ENCODE peak calls at places on chromosomes 5 and 9, in ten cellular contexts. F is foreskin fibroblast, C is HEK293T, R is fibroblast of the aortic adventitia, S is stomach, J is AG09309, A is B cell, I is aorta, G is erythroblast, M is amniotic stem cell. P is an unnamed sample.

GRCh38 chr5:96157841-96158291 is 196.2 kb upstream of the ELL2 start:
- DNase-seq in F (no peak), C (no peak), R (no peak), S (no peak), J (no peak), A (no peak), I (no peak), G (no peak), M (no peak), P (no peak)

GRCh38 chr9:126536836-126537465 is 76.8 kb upstream of the LMX1B start:
- DNase-seq in F (no peak), C (no peak), R (no peak), S (no peak), J (no peak), A (no peak), I (peak), G (no peak), M (no peak), P (no peak)

GRCh38 chr5:144189800-144190429 is 19.2 kb downstream of the KCTD16 start:
- DNase-seq in F (peak), C (peak), R (peak), S (peak), J (peak), A (peak), I (no peak), G (no peak), M (no peak), P (peak)

GRCh38 chr5:106189121-106189809 is 1481.5 kb downstream of the EFNA5 start:
- DNase-seq in F (no peak), C (no peak), R (no peak), S (no peak), J (no peak), A (no peak), I (no peak), G (no peak), M (no peak), P (no peak)

GRCh38 chr5:82551840-82552385 is 273.8 kb upstream of the RPS23 start:
- DNase-seq in F (no peak), C (peak), R (no peak), S (no peak), J (no peak), A (no peak), I (no peak), G (no peak), M (no peak), P (no peak)

GRCh38 chr9:94212091-94212490 is 47.0 kb upstream of the ZNF169 start:
- DNase-seq in F (no peak), C (no peak), R (peak), S (no peak), J (no peak), A (no peak), I (no peak), G (no peak), M (no peak), P (no peak)

GRCh38 chr5:97488126-97488668 is 305.1 kb upstream of the RIOK2 start:
- DNase-seq in F (no peak), C (no peak), R (no peak), S (no peak), J (no peak), A (no peak), I (peak), G (no peak), M (no peak), P (no peak)

GRCh38 chr5:113156271-113156878 is 179.8 kb downstream of the DCP2 start:
- DNase-seq in F (no peak), C (no peak), R (no peak), S (no peak), J (no peak), A (no peak), I (no peak), G (no peak), M (no peak), P (no peak)

GRCh38 chr5:80935811-80936385 is 24.3 kb upstream of the RASGRF2 start:
- DNase-seq in F (no peak), C (peak), R (no peak), S (no peak), J (no peak), A (no peak), I (no peak), G (no peak), M (no peak), P (no peak)

GRCh38 chr5:39363217-39363616 is 1.1 kb downstream of the C9 start:
- DNase-seq in F (no peak), C (no peak), R (no peak), S (no peak), J (no peak), A (no peak), I (no peak), G (no peak), M (no peak), P (no peak)

GRCh38 chr9:34884732-34885131 is 73.4 kb upstream of the PHF24 start:
- DNase-seq in F (no peak), C (no peak), R (no peak), S (no peak), J (no peak), A (peak), I (no peak), G (no peak), M (no peak), P (no peak)

GRCh38 chr5:39256472-39256871 is 37.1 kb upstream of the FYB1 start:
- DNase-seq in F (peak), C (no peak), R (peak), S (no peak), J (peak), A (no peak), I (no peak), G (no peak), M (peak), P (no peak)

GRCh38 chr9:134618163-134618822 is 23.3 kb upstream of the COL5A1 start:
- DNase-seq in F (peak), C (no peak), R (no peak), S (no peak), J (no peak), A (no peak), I (peak), G (no peak), M (no peak), P (no peak)

GRCh38 chr9:70113403-70114022 is 69.9 kb downstream of the MAMDC2 start:
- DNase-seq in F (peak), C (peak), R (peak), S (peak), J (no peak), A (peak), I (peak), G (peak), M (peak), P (no peak)

GRCh38 chr5:139131062-139131856 is 66.9 kb downstream of the SIL1 start:
- DNase-seq in F (peak), C (no peak), R (peak), S (peak), J (no peak), A (no peak), I (peak), G (no peak), M (no peak), P (no peak)

GRCh38 chr5:139822553-139823425 is 27.2 kb downstream of the PSD2 start:
- DNase-seq in F (no peak), C (no peak), R (no peak), S (no peak), J (no peak), A (no peak), I (peak), G (no peak), M (no peak), P (no peak)

GRCh38 chr5:40503438-40503837 is 176.3 kb upstream of the PTGER4 start:
- DNase-seq in F (peak), C (no peak), R (no peak), S (no peak), J (no peak), A (no peak), I (no peak), G (no peak), M (no peak), P (no peak)

GRCh38 chr9:764986-765385 is 76.5 kb upstream of the DMRT1 start:
- DNase-seq in F (no peak), C (no peak), R (no peak), S (no peak), J (no peak), A (no peak), I (no peak), G (no peak), M (no peak), P (no peak)

GRCh38 chr9:134396825-134397224 is 70.6 kb downstream of the RXRA start:
- DNase-seq in F (no peak), C (no peak), R (no peak), S (no peak), J (no peak), A (no peak), I (no peak), G (no peak), M (no peak), P (peak)

GRCh38 chr5:117713585-117714198 is 1139.1 kb upstream of the SEMA6A start:
- DNase-seq in F (peak), C (no peak), R (peak), S (no peak), J (no peak), A (no peak), I (no peak), G (peak), M (no peak), P (no peak)

GRCh38 chr5:68962632-68963484 is 131.0 kb upstream of the SLC30A5 start:
- DNase-seq in F (peak), C (peak), R (peak), S (peak), J (peak), A (no peak), I (peak), G (peak), M (peak), P (no peak)

GRCh38 chr9:124696101-124696500 is 75.0 kb downstream of the NR6A1 start:
- DNase-seq in F (peak), C (no peak), R (peak), S (no peak), J (no peak), A (no peak), I (no peak), G (no peak), M (no peak), P (no peak)

GRCh38 chr9:123373941-123374340 is 17.9 kb downstream of the CRB2 start:
- DNase-seq in F (no peak), C (no peak), R (no peak), S (no peak), J (no peak), A (no peak), I (no peak), G (peak), M (no peak), P (no peak)

GRCh38 chr9:83138422-83139135 is 75.6 kb upstream of the RASEF start:
- DNase-seq in F (no peak), C (no peak), R (no peak), S (no peak), J (no peak), A (no peak), I (no peak), G (peak), M (no peak), P (no peak)

GRCh38 chr5:132460835-132461230 is 29.7 kb downstream of the IRF1 start:
- DNase-seq in F (no peak), C (no peak), R (no peak), S (no peak), J (no peak), A (no peak), I (no peak), G (no peak), M (no peak), P (no peak)

GRCh38 chr9:122477346-122477745 is 380 bp downstream of the OR1J1 start:
- DNase-seq in F (no peak), C (no peak), R (no peak), S (no peak), J (no peak), A (no peak), I (no peak), G (peak), M (no peak), P (no peak)

GRCh38 chr5:172529896-172530295 is 75.6 kb upstream of the SH3PXD2B start:
- DNase-seq in F (no peak), C (no peak), R (no peak), S (no peak), J (no peak), A (no peak), I (no peak), G (no peak), M (no peak), P (no peak)

GRCh38 chr5:33891731-33892418 is at the start of gene ADAMTS12:
- DNase-seq in F (peak), C (peak), R (peak), S (no peak), J (no peak), A (no peak), I (peak), G (no peak), M (peak), P (no peak)